ENCODE peak calls at places on chromosomes 13 and 19, in four cellular contexts. D is fibroblast of the conjunctiva, A is T-cell, H is renal cortical epithelial cell. I is an unnamed sample.

GRCh38 chr19:1974381-1975066 is 33.6 kb downstream of the CSNK1G2 start:
- DNase-seq in A (no peak), D (no peak), H (no peak), I (no peak)

GRCh38 chr13:114073881-114074551 is 58.4 kb downstream of the RASA3 start:
- DNase-seq in A (no peak), D (no peak), H (no peak), I (no peak)

GRCh38 chr19:37997911-37998344 is 90.9 kb downstream of the SIPA1L3 start:
- DNase-seq in D (peak), H (peak), A (no peak), I (peak)

GRCh38 chr19:31980851-31981250 is 364.6 kb upstream of the ZNF507 start:
- DNase-seq in D (no peak), H (no peak), A (no peak), I (no peak)

GRCh38 chr13:25908390-25908789 is 143.4 kb downstream of the SHISA2 start:
- DNase-seq in A (no peak), D (no peak), H (peak), I (no peak)

GRCh38 chr13:34128661-34129060 is 310.7 kb downstream of the RFC3 start:
- DNase-seq in H (no peak), A (no peak), D (no peak), I (peak)

GRCh38 chr19:41904118-41904870 is 21.3 kb downstream of the ARHGEF1 start:
- DNase-seq in H (peak), D (no peak), A (no peak), I (no peak)

GRCh38 chr13:99228737-99229691 is 28.4 kb downstream of the UBAC2 start:
- DNase-seq in A (no peak), H (peak), D (no peak), I (peak)

GRCh38 chr13:44022196-44022595 is 142.5 kb downstream of the LACC1 start:
- DNase-seq in A (no peak), H (peak), D (no peak), I (no peak)

GRCh38 chr19:38284422-38284821 is 19.6 kb upstream of the C19orf33 start:
- DNase-seq in H (no peak), A (no peak), D (no peak), I (no peak)

GRCh38 chr19:8631425-8631819 is 989 bp downstream of the NFILZ start:
- DNase-seq in D (no peak), H (no peak), A (no peak), I (no peak)

GRCh38 chr19:55080121-55080914 is 4.6 kb downstream of the EPS8L1 start:
- DNase-seq in D (peak), H (peak), A (peak), I (no peak)

GRCh38 chr13:112968910-112969691 is at the start of gene MCF2L:
- DNase-seq in D (peak), A (peak), H (no peak), I (no peak)

GRCh38 chr13:97235549-97236206 is 13.5 kb downstream of the MBNL2 start:
- DNase-seq in H (no peak), A (no peak), D (no peak), I (no peak)

GRCh38 chr13:99316657-99317244 is 9.6 kb upstream of the GPR183 start:
- DNase-seq in H (no peak), D (no peak), A (no peak), I (no peak)

GRCh38 chr13:30504081-30504480 is 38.3 kb upstream of the HMGB1 start:
- DNase-seq in D (no peak), H (no peak), A (no peak), I (no peak)

GRCh38 chr19:45117167-45117594 is 24.2 kb downstream of the PPP1R37 start:
- DNase-seq in D (no peak), H (no peak), A (peak), I (no peak)

GRCh38 chr13:110340812-110341444 is 33.8 kb downstream of the COL4A2 start:
- DNase-seq in A (peak), H (peak), D (no peak), I (no peak)

GRCh38 chr13:68176486-68176885 is 946.4 kb upstream of the PCDH9 start:
- DNase-seq in D (peak), H (peak), A (no peak), I (no peak)

GRCh38 chr13:105914637-105915036 is 620.8 kb downstream of the EFNB2 start:
- DNase-seq in D (peak), H (no peak), A (no peak), I (peak)

GRCh38 chr13:27797228-27797624 is 4.9 kb downstream of the GSX1 start:
- DNase-seq in D (no peak), A (no peak), H (no peak), I (no peak)

GRCh38 chr13:101730420-101731000 is 278.0 kb downstream of the ITGBL1 start:
- DNase-seq in A (no peak), D (no peak), H (peak), I (no peak)

GRCh38 chr19:28377077-28377476 is 835.9 kb downstream of the UQCRFS1 start:
- DNase-seq in H (no peak), A (no peak), D (no peak), I (no peak)

GRCh38 chr13:18996221-18996620 is 185.4 kb downstream of the TUBA3C start:
- DNase-seq in A (no peak), H (no peak), D (no peak), I (no peak)

GRCh38 chr19:11288349-11288748 is 7.6 kb upstream of the TSPAN16 start:
- DNase-seq in D (no peak), A (no peak), H (peak), I (no peak)